ENCODE peak calls at places on chromosome 4, in seven cellular contexts. One of them, this sample, is unnamed.

GRCh38 chr4:74473155-74473811 is 28.3 kb downstream of the AREG start:
- DNase-seq in lower lobe of right lung: no peak
- DNase-seq in prostate gland: peak; percentile 23
- DNase-seq in effector memory CD4-positive, alpha-beta T cell: no peak
- DNase-seq in thoracic aorta: peak; percentile 7
- DNase-seq in OCI-LY7: no peak
- DNase-seq in uterus: no peak
- DNase-seq in this sample: no peak

GRCh38 chr4:111362891-111363290 is 740.0 kb upstream of the PITX2 start:
- DNase-seq in lower lobe of right lung: no peak
- DNase-seq in prostate gland: no peak
- DNase-seq in effector memory CD4-positive, alpha-beta T cell: no peak
- DNase-seq in thoracic aorta: no peak
- DNase-seq in OCI-LY7: no peak
- DNase-seq in uterus: no peak
- DNase-seq in this sample: no peak

GRCh38 chr4:98027827-98028226 is 115.4 kb downstream of the STPG2 start:
- DNase-seq in lower lobe of right lung: no peak
- DNase-seq in prostate gland: no peak
- DNase-seq in effector memory CD4-positive, alpha-beta T cell: no peak
- DNase-seq in thoracic aorta: no peak
- DNase-seq in OCI-LY7: no peak
- DNase-seq in uterus: no peak
- DNase-seq in this sample: no peak

GRCh38 chr4:31124008-31124645 is 404.0 kb downstream of the PCDH7 start:
- DNase-seq in lower lobe of right lung: no peak
- DNase-seq in prostate gland: no peak
- DNase-seq in effector memory CD4-positive, alpha-beta T cell: no peak
- DNase-seq in thoracic aorta: no peak
- DNase-seq in OCI-LY7: no peak
- DNase-seq in uterus: no peak
- DNase-seq in this sample: no peak

GRCh38 chr4:183830438-183830985 is 74.6 kb upstream of the STOX2 start:
- DNase-seq in lower lobe of right lung: no peak
- DNase-seq in prostate gland: no peak
- DNase-seq in effector memory CD4-positive, alpha-beta T cell: no peak
- DNase-seq in thoracic aorta: no peak
- DNase-seq in OCI-LY7: no peak
- DNase-seq in uterus: no peak
- DNase-seq in this sample: no peak

GRCh38 chr4:39133623-39134022 is 48.7 kb upstream of the WDR19 start:
- DNase-seq in lower lobe of right lung: no peak
- DNase-seq in prostate gland: no peak
- DNase-seq in effector memory CD4-positive, alpha-beta T cell: no peak
- DNase-seq in thoracic aorta: no peak
- DNase-seq in OCI-LY7: no peak
- DNase-seq in uterus: no peak
- DNase-seq in this sample: no peak

GRCh38 chr4:173211838-173212237 is 43.2 kb downstream of the GALNT7 start:
- DNase-seq in lower lobe of right lung: no peak
- DNase-seq in prostate gland: peak; percentile 35
- DNase-seq in effector memory CD4-positive, alpha-beta T cell: no peak
- DNase-seq in thoracic aorta: no peak
- DNase-seq in OCI-LY7: no peak
- DNase-seq in uterus: no peak
- DNase-seq in this sample: no peak

GRCh38 chr4:37675587-37676290 is 10.4 kb downstream of the RELL1 start:
- DNase-seq in lower lobe of right lung: no peak
- DNase-seq in prostate gland: no peak
- DNase-seq in effector memory CD4-positive, alpha-beta T cell: no peak
- DNase-seq in thoracic aorta: no peak
- DNase-seq in OCI-LY7: peak; percentile 95
- DNase-seq in uterus: no peak
- DNase-seq in this sample: no peak

GRCh38 chr4:87856816-87857215 is 24.0 kb downstream of the MEPE start:
- DNase-seq in lower lobe of right lung: no peak
- DNase-seq in prostate gland: no peak
- DNase-seq in effector memory CD4-positive, alpha-beta T cell: no peak
- DNase-seq in thoracic aorta: no peak
- DNase-seq in OCI-LY7: no peak
- DNase-seq in uterus: no peak
- DNase-seq in this sample: no peak

GRCh38 chr4:76993787-76994641 is 44.5 kb downstream of the SEPTIN11 start:
- DNase-seq in lower lobe of right lung: no peak
- DNase-seq in prostate gland: no peak
- DNase-seq in effector memory CD4-positive, alpha-beta T cell: peak; percentile 53
- DNase-seq in thoracic aorta: no peak
- DNase-seq in OCI-LY7: peak; percentile 76
- DNase-seq in uterus: no peak
- DNase-seq in this sample: no peak

GRCh38 chr4:184732126-184732525 is 1.8 kb downstream of the CENPU start:
- DNase-seq in lower lobe of right lung: no peak
- DNase-seq in prostate gland: no peak
- DNase-seq in effector memory CD4-positive, alpha-beta T cell: no peak
- DNase-seq in thoracic aorta: no peak
- DNase-seq in OCI-LY7: peak; percentile 14
- DNase-seq in uterus: no peak
- DNase-seq in this sample: no peak

GRCh38 chr4:93718233-93718632 is 110.3 kb upstream of the ATOH1 start:
- DNase-seq in lower lobe of right lung: no peak
- DNase-seq in prostate gland: no peak
- DNase-seq in effector memory CD4-positive, alpha-beta T cell: no peak
- DNase-seq in thoracic aorta: no peak
- DNase-seq in OCI-LY7: no peak
- DNase-seq in uterus: no peak
- DNase-seq in this sample: no peak

GRCh38 chr4:4440333-4441061 is 53.6 kb downstream of the NSG1 start:
- DNase-seq in lower lobe of right lung: no peak
- DNase-seq in prostate gland: no peak
- DNase-seq in effector memory CD4-positive, alpha-beta T cell: no peak
- DNase-seq in thoracic aorta: no peak
- DNase-seq in OCI-LY7: no peak
- DNase-seq in uterus: no peak
- DNase-seq in this sample: no peak

GRCh38 chr4:3074846-3075651 is 568 bp downstream of the HTT start:
- DNase-seq in lower lobe of right lung: peak; percentile 84
- DNase-seq in prostate gland: peak; percentile 48
- DNase-seq in effector memory CD4-positive, alpha-beta T cell: peak; percentile 41
- DNase-seq in thoracic aorta: no peak
- DNase-seq in OCI-LY7: peak; percentile 68
- DNase-seq in uterus: peak; percentile 54
- DNase-seq in this sample: peak; percentile 40

GRCh38 chr4:181701219-181701618 is 542.0 kb upstream of the TENM3 start:
- DNase-seq in lower lobe of right lung: no peak
- DNase-seq in prostate gland: peak; percentile 13
- DNase-seq in effector memory CD4-positive, alpha-beta T cell: no peak
- DNase-seq in thoracic aorta: no peak
- DNase-seq in OCI-LY7: no peak
- DNase-seq in uterus: no peak
- DNase-seq in this sample: no peak

GRCh38 chr4:112894480-112894879 is 155.0 kb upstream of the ANK2 start:
- DNase-seq in lower lobe of right lung: no peak
- DNase-seq in prostate gland: no peak
- DNase-seq in effector memory CD4-positive, alpha-beta T cell: no peak
- DNase-seq in thoracic aorta: no peak
- DNase-seq in OCI-LY7: no peak
- DNase-seq in uterus: no peak
- DNase-seq in this sample: no peak

GRCh38 chr4:23717528-23718248 is 172.2 kb downstream of the PPARGC1A start:
- DNase-seq in lower lobe of right lung: no peak
- DNase-seq in prostate gland: no peak
- DNase-seq in effector memory CD4-positive, alpha-beta T cell: no peak
- DNase-seq in thoracic aorta: no peak
- DNase-seq in OCI-LY7: peak; percentile 39
- DNase-seq in uterus: no peak
- DNase-seq in this sample: no peak

GRCh38 chr4:17468638-17469221 is 43.2 kb downstream of the QDPR start:
- DNase-seq in lower lobe of right lung: no peak
- DNase-seq in prostate gland: no peak
- DNase-seq in effector memory CD4-positive, alpha-beta T cell: no peak
- DNase-seq in thoracic aorta: no peak
- DNase-seq in OCI-LY7: peak; percentile 15
- DNase-seq in uterus: peak; percentile 47
- DNase-seq in this sample: peak; percentile 20

GRCh38 chr4:55321707-55322264 is 24.3 kb upstream of the SRD5A3 start:
- DNase-seq in lower lobe of right lung: no peak
- DNase-seq in prostate gland: peak; percentile 70
- DNase-seq in effector memory CD4-positive, alpha-beta T cell: peak; percentile 11
- DNase-seq in thoracic aorta: peak; percentile 51
- DNase-seq in OCI-LY7: peak; percentile 70
- DNase-seq in uterus: peak; percentile 93
- DNase-seq in this sample: peak; percentile 28

DNA sequence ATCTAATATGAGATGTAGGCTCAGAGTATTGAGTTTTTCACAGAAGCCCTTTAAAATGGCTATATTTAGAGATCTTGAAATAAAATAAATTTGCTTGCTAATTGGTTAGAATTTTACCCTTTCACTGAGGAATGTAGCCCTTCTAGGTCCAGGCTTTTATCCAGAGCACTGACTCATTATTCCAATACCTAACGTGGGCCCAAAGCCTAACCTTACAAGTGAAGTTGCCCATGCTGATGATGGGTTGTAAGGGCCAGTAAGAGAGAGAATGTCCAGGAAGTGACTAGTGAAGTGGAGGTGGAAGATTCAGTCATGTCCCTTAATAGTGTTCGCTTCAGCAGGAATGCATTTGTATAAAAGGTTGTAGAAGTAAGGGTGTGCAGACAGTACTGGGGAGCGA is 155.9 kb downstream of the STIM2 start:
- DNase-seq in lower lobe of right lung: no peak
- DNase-seq in prostate gland: no peak
- DNase-seq in effector memory CD4-positive, alpha-beta T cell: no peak
- DNase-seq in thoracic aorta: no peak
- DNase-seq in OCI-LY7: no peak
- DNase-seq in uterus: no peak
- DNase-seq in this sample: no peak
- H3K36me3 ChIP-seq in lower lobe of right lung: peaks cover 36% of the 10 kb centered on the region
- H3K36me3 ChIP-seq in prostate gland: peaks cover 8% of the 10 kb centered on the region
- H3K36me3 ChIP-seq in effector memory CD4-positive, alpha-beta T cell: peaks cover 41% of the 10 kb centered on the region
- H3K36me3 ChIP-seq in thoracic aorta: peaks cover 3% of the 10 kb centered on the region
- H3K36me3 ChIP-seq in OCI-LY7: peaks cover 98% of the 10 kb centered on the region
- H3K36me3 ChIP-seq in uterus: no peaks in the 10 kb centered on the region
- H3K36me3 ChIP-seq in this sample: peaks cover 32% of the 10 kb centered on the region

GRCh38 chr4:82921795-82922194 is 21.3 kb downstream of the THAP9 start:
- DNase-seq in lower lobe of right lung: no peak
- DNase-seq in prostate gland: no peak
- DNase-seq in effector memory CD4-positive, alpha-beta T cell: no peak
- DNase-seq in thoracic aorta: no peak
- DNase-seq in OCI-LY7: no peak
- DNase-seq in uterus: no peak
- DNase-seq in this sample: no peak

GRCh38 chr4:82913305-82913704 is 12.8 kb downstream of the THAP9 start:
- DNase-seq in lower lobe of right lung: no peak
- DNase-seq in prostate gland: no peak
- DNase-seq in effector memory CD4-positive, alpha-beta T cell: no peak
- DNase-seq in thoracic aorta: no peak
- DNase-seq in OCI-LY7: no peak
- DNase-seq in uterus: no peak
- DNase-seq in this sample: no peak

GRCh38 chr4:82918091-82918490 is 17.6 kb downstream of the THAP9 start:
- DNase-seq in lower lobe of right lung: no peak
- DNase-seq in prostate gland: no peak
- DNase-seq in effector memory CD4-positive, alpha-beta T cell: no peak
- DNase-seq in thoracic aorta: no peak
- DNase-seq in OCI-LY7: no peak
- DNase-seq in uterus: no peak
- DNase-seq in this sample: no peak
- H3K36me3 ChIP-seq in lower lobe of right lung: peaks cover 14% of the 10 kb centered on the region
- H3K36me3 ChIP-seq in prostate gland: no peaks in the 10 kb centered on the region
- H3K36me3 ChIP-seq in effector memory CD4-positive, alpha-beta T cell: no peaks in the 10 kb centered on the region
- H3K36me3 ChIP-seq in thoracic aorta: no peaks in the 10 kb centered on the region
- H3K36me3 ChIP-seq in OCI-LY7: peaks cover 64% of the 10 kb centered on the region
- H3K36me3 ChIP-seq in uterus: no peaks in the 10 kb centered on the region
- H3K36me3 ChIP-seq in this sample: peaks cover 18% of the 10 kb centered on the region

DNA sequence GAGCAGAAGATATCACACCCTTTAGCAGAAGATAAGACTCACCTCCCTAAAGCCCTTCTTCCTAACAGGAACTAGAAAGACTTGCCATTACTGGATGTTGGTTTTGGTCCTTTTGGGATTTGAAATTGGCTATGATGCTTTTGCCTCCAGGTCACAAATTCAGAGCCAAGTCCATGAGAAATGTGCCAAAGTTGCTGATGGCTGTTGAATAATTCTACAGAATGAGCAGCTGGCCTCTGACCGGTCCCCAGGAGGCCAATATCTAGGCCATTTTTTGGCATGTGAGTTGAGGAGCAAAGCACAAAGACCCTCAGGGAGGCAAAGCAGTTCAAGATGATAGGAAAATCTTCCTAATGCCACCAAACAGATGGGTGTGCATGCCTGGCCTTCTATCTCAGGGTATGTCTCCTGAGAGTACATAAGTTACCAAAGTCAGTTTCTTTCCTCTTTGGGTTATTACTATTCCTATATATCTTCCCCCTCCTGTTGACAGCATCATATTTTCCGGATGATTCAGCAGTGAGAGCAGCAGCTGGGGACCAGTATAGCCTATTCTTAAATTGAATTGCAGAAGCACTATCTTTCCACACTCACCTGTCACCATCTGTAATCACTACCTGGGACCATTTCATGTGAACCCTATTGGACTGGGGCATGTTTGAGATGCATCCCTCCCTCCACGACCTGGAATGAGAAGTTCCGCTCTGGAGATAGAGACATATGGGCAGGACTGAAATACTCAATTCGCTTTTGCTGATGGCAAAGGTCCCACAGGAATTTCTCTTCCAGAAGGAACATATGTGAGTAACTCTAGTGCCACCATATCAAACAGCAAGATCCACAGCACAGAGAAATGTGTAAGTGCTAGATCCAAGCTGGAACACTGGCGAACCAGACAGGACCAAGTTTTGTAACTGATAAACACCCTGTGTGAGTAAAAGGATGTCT is 44.2 kb downstream of the SEL1L3 start:
- DNase-seq in lower lobe of right lung: no peak
- DNase-seq in prostate gland: no peak
- DNase-seq in effector memory CD4-positive, alpha-beta T cell: no peak
- DNase-seq in thoracic aorta: no peak
- DNase-seq in OCI-LY7: no peak
- DNase-seq in uterus: no peak
- DNase-seq in this sample: no peak
- H3K36me3 ChIP-seq in lower lobe of right lung: peaks cover 61% of the 10 kb centered on the region
- H3K36me3 ChIP-seq in prostate gland: no peaks in the 10 kb centered on the region
- H3K36me3 ChIP-seq in effector memory CD4-positive, alpha-beta T cell: peaks cover 57% of the 10 kb centered on the region
- H3K36me3 ChIP-seq in thoracic aorta: no peaks in the 10 kb centered on the region
- H3K36me3 ChIP-seq in OCI-LY7: peaks cover 98% of the 10 kb centered on the region
- H3K36me3 ChIP-seq in uterus: no peaks in the 10 kb centered on the region
- H3K36me3 ChIP-seq in this sample: peaks cover 8% of the 10 kb centered on the region

GRCh38 chr4:103085555-103086196 is 9.1 kb upstream of the SLC9B2 start:
- DNase-seq in lower lobe of right lung: no peak
- DNase-seq in prostate gland: no peak
- DNase-seq in effector memory CD4-positive, alpha-beta T cell: no peak
- DNase-seq in thoracic aorta: no peak
- DNase-seq in OCI-LY7: no peak
- DNase-seq in uterus: no peak
- DNase-seq in this sample: no peak
- H3K36me3 ChIP-seq in lower lobe of right lung: peaks cover 87% of the 10 kb centered on the region
- H3K36me3 ChIP-seq in prostate gland: peaks cover 17% of the 10 kb centered on the region
- H3K36me3 ChIP-seq in effector memory CD4-positive, alpha-beta T cell: peaks cover 27% of the 10 kb centered on the region
- H3K36me3 ChIP-seq in thoracic aorta: peaks cover 45% of the 10 kb centered on the region
- H3K36me3 ChIP-seq in OCI-LY7: peaks cover 19% of the 10 kb centered on the region
- H3K36me3 ChIP-seq in uterus: no peaks in the 10 kb centered on the region
- H3K36me3 ChIP-seq in this sample: peaks cover 93% of the 10 kb centered on the region